ENCODE peak calls at places on chromosomes 3 and 15, in nine cellular contexts. F, X, Z, C, J, Y, R, D and O are unnamed samples.

GRCh38 chr3:63400259-63400860 is 122.3 kb downstream of the SYNPR start:
- DNase-seq in C (no peak), Z (peak), R (no peak), X (no peak), Y (no peak), F (no peak), J (no peak), D (no peak), O (no peak)

GRCh38 chr3:149475451-149476060 is 1.1 kb downstream of the TM4SF4 start:
- DNase-seq in Y (no peak), F (no peak), R (no peak), X (no peak), C (no peak), Z (no peak), J (no peak), D (no peak), O (peak)

GRCh38 chr3:33437556-33438283 is 2.5 kb downstream of the UBP1 start:
- DNase-seq in J (peak), F (peak), D (no peak), Y (no peak), R (peak), X (no peak), Z (peak), C (peak), O (peak)

GRCh38 chr3:179098388-179099077 is 26.9 kb upstream of the ZMAT3 start:
- DNase-seq in C (no peak), X (no peak), D (no peak), J (no peak), Y (no peak), F (no peak), Z (peak), R (no peak), O (no peak)

GRCh38 chr15:64854041-64854440 is 12.3 kb downstream of the PLEKHO2 start:
- DNase-seq in D (no peak), Y (no peak), F (peak), Z (peak), X (peak), J (no peak), C (no peak), R (no peak), O (no peak)

GRCh38 chr3:125310623-125311076 is 64.5 kb downstream of the ZNF148 start:
- DNase-seq in X (no peak), J (peak), C (peak), R (no peak), D (no peak), Z (no peak), F (no peak), Y (peak), O (no peak)

GRCh38 chr3:182215881-182216280 is 504.2 kb downstream of the SOX2 start:
- DNase-seq in J (no peak), Y (no peak), X (no peak), Z (no peak), D (no peak), F (no peak), C (no peak), R (no peak), O (no peak)

GRCh38 chr3:52769786-52770445 is 824 bp downstream of the NEK4 start:
- DNase-seq in D (no peak), X (no peak), F (no peak), Y (no peak), R (no peak), Z (peak), J (no peak), C (no peak), O (no peak)

GRCh38 chr3:171162986-171163723 is 136.6 kb upstream of the SLC2A2 start:
- DNase-seq in D (no peak), C (no peak), J (peak), Z (peak), Y (no peak), F (peak), R (no peak), X (no peak), O (no peak)

GRCh38 chr3:34837848-34838741 is 801.2 kb upstream of the ARPP21 start:
- DNase-seq in C (no peak), D (no peak), X (no peak), J (no peak), F (no peak), R (no peak), Z (no peak), Y (no peak), O (no peak)

GRCh38 chr3:156098437-156099035 is 21.8 kb upstream of the KCNAB1 start:
- DNase-seq in C (no peak), F (no peak), J (peak), Y (no peak), X (no peak), R (no peak), D (no peak), Z (no peak), O (no peak)

GRCh38 chr3:136543385-136543784 is 208.8 kb downstream of the STAG1 start:
- DNase-seq in Y (no peak), F (no peak), J (no peak), C (no peak), Z (peak), D (no peak), X (no peak), R (no peak), O (no peak)

GRCh38 chr15:59321000-59321689 is 51.5 kb downstream of the MYO1E start:
- DNase-seq in X (no peak), J (no peak), Z (no peak), C (no peak), D (no peak), F (no peak), R (no peak), Y (no peak), O (no peak)

GRCh38 chr3:107756649-107757048 is 233.9 kb downstream of the BBX start:
- DNase-seq in Y (no peak), R (no peak), F (no peak), X (no peak), J (no peak), C (no peak), D (no peak), Z (no peak), O (no peak)

GRCh38 chr3:52001443-52001974 is 5.8 kb upstream of the RPL29 start:
- DNase-seq in R (peak), J (peak), Y (peak), Z (peak), C (peak), F (peak), D (peak), X (peak), O (peak)

GRCh38 chr15:39247574-39247973 is 333.3 kb upstream of the THBS1 start:
- DNase-seq in F (no peak), C (no peak), Y (no peak), R (no peak), Z (peak), X (no peak), J (no peak), D (no peak), O (no peak)

GRCh38 chr15:76056931-76057330 is 2.9 kb upstream of the TMEM266 start:
- DNase-seq in F (no peak), D (no peak), J (peak), Z (no peak), Y (peak), R (no peak), X (no peak), C (no peak), O (no peak)

GRCh38 chr15:100601158-100601557 is 826 bp downstream of the LINS1 start:
- DNase-seq in D (no peak), C (no peak), F (peak), Y (no peak), Z (peak), R (peak), X (no peak), J (peak), O (peak)

GRCh38 chr15:27086800-27087199 is 115.8 kb downstream of the GABRG3 start:
- DNase-seq in C (no peak), Z (no peak), F (no peak), Y (no peak), X (no peak), J (no peak), R (no peak), D (no peak), O (no peak)

GRCh38 chr3:142282503-142282902 is 57.1 kb upstream of the GK5 start:
- DNase-seq in F (no peak), X (no peak), Z (no peak), C (no peak), D (no peak), R (no peak), Y (no peak), J (no peak), O (no peak)

DNA sequence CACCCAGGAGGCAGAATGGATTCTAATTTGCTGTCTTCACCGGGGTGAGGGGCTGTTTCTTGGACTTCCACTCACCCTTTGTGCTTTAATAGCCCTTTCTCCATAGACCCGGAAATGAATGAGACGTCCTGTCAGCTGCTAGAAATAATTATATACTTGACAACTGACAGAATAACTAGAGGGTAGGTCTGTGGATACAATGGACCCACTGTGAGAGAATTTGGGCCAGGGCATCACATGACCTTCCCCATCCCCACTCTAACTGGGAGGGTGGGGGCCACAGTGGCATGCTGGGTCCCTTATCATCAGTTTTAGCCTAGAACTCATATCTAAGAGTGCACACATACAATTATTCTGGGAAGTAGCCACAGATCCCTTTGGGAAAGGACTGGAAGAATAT is 25.9 kb upstream of the MINAR1 start:
- DNase-seq in D (no peak), J (no peak), F (no peak), Y (no peak), R (no peak), Z (no peak), X (no peak), C (no peak), O (no peak)
- TF ChIP-seq CTCF in D (no peak), J (no peak), F (no peak), Y (no peak), R (no peak), Z (no peak), X (no peak), C (no peak), O (no peak)

DNA sequence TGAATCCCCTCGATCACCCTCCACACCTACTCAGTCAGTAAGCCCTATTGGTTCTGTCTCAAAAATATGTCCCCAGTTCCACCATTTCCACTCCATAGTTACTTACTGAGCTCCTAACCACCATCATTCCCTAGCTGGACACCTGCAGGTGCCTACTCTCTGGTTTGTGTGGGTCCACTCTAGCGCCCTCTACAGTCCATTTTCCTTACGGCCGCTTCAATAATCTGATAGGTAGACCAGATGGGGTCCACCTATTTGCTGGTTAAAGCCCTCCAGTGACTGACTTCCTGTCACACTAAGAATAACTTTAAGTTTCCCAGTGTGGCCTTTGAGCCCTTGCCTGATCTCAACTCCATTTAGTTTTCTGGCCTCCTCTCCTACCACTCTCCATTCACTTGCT is 5.0 kb downstream of the GXYLT2 start:
- DNase-seq in R (peak), Z (peak), J (peak), F (peak), D (no peak), C (no peak), X (no peak), Y (no peak), O (no peak)
- TF ChIP-seq CTCF in R (peak), Z (peak), J (peak), F (peak), D (peak), C (no peak), X (no peak), Y (no peak), O (no peak)

GRCh38 chr3:15303216-15303615 is 29.2 kb downstream of the SH3BP5 start:
- DNase-seq in X (peak), C (no peak), D (no peak), R (no peak), Y (no peak), Z (no peak), J (no peak), F (no peak), O (no peak)

GRCh38 chr3:15307580-15307979 is 24.8 kb downstream of the SH3BP5 start:
- DNase-seq in R (no peak), X (peak), C (no peak), D (no peak), F (peak), Z (no peak), Y (no peak), J (no peak), O (no peak)

GRCh38 chr3:15306979-15307359 is 25.4 kb downstream of the SH3BP5 start:
- DNase-seq in C (no peak), Y (no peak), Z (no peak), F (no peak), R (no peak), D (no peak), X (peak), J (no peak), O (no peak)

GRCh38 chr3:15303728-15304127 is 28.7 kb downstream of the SH3BP5 start:
- DNase-seq in X (peak), Y (no peak), J (no peak), D (no peak), F (no peak), R (no peak), C (no peak), Z (no peak), O (no peak)

GRCh38 chr3:15305366-15305844 is 27.0 kb downstream of the SH3BP5 start:
- DNase-seq in Y (no peak), C (no peak), R (peak), X (peak), D (no peak), Z (no peak), J (no peak), F (no peak), O (peak)
- TF ChIP-seq CTCF in Y (peak), C (peak), R (peak), X (no peak), D (peak), Z (peak), J (peak), F (peak), O (no peak)

GRCh38 chr3:177359601-177360357 is 162.5 kb upstream of the TBL1XR1 start:
- DNase-seq in Y (peak), C (peak), Z (peak), J (peak), F (peak), R (peak), D (peak), X (peak), O (peak)
- TF ChIP-seq CTCF in Y (no peak), C (no peak), Z (no peak), J (no peak), F (no peak), R (no peak), D (peak), X (no peak), O (no peak)

GRCh38 chr15:73683624-73684536 is at the start of gene CD276:
- DNase-seq in F (peak), R (peak), Y (peak), C (peak), Z (peak), X (peak), D (peak), J (no peak), O (peak)
- TF ChIP-seq CTCF in F (peak), R (no peak), Y (no peak), C (peak), Z (peak), X (no peak), D (peak), J (no peak), O (peak)

GRCh38 chr3:42191443-42191747 is 74.6 kb downstream of the CCK start:
- DNase-seq in J (no peak), C (no peak), Y (no peak), D (no peak), Z (no peak), X (no peak), F (no peak), R (no peak), O (no peak)
- TF ChIP-seq CTCF in J (no peak), C (peak), Y (peak), D (peak), Z (no peak), X (peak), F (no peak), R (peak), O (no peak)

GRCh38 chr15:65869127-65869953 is at the start of gene RAB11A:
- DNase-seq in D (peak), C (peak), Y (peak), J (peak), X (peak), R (peak), F (peak), Z (peak), O (peak)
- TF ChIP-seq CTCF in D (peak), C (peak), Y (peak), J (peak), X (peak), R (peak), F (peak), Z (peak), O (peak)